ENCODE peak calls at places on chromosomes 16 and 17, in six cellular contexts. L is mammary epithelial cell; J is activated T-cell treated with anti-CD3 and anti-CD28 coated beads for 4 hours; E is T-helper 2 cell; N is stimulated activated naive B cell treated with anti-CD40 and anti-IgM and Interleukin-4, amounts not matched to agents 10 μg/mL and 1 μg/mL and 100 μg/mL, for 72 hours; Z is NCI-H748 treated with DMSO at 0.1 percent for 48 hours. Y is an unnamed sample.

GRCh38 chr17:59366773-59367656 is 35.6 kb downstream of the YPEL2 start:
- DNase-seq in L (no peak), J (no peak), E (no peak), N (no peak), Z (peak; percentile 57), Y (no peak)

GRCh38 chr16:75555213-75555706 is 792 bp downstream of the TMEM231 start:
- DNase-seq in L (peak; percentile 91), J (no peak), E (no peak), N (peak; percentile 44), Z (peak; percentile 48), Y (no peak)

GRCh38 chr16:75108792-75109731 is 7.5 kb downstream of the LDHD start:
- DNase-seq in L (peak; percentile 100), J (peak; percentile 56), E (no peak), N (peak; percentile 59), Z (no peak), Y (peak; percentile 87)

GRCh38 chr17:74953129-74953687 is 17.5 kb downstream of the OTOP3 start:
- DNase-seq in L (no peak), J (no peak), E (no peak), N (no peak), Z (no peak), Y (no peak)

GRCh38 chr17:9696279-9697044 is 51.1 kb downstream of the USP43 start:
- DNase-seq in L (no peak), J (no peak), E (no peak), N (no peak), Z (no peak), Y (no peak)

GRCh38 chr17:67272312-67273050 is 27.5 kb upstream of the HELZ start:
- DNase-seq in L (no peak), J (no peak), E (no peak), N (no peak), Z (no peak), Y (no peak)

GRCh38 chr17:70024253-70024652 is 50.8 kb upstream of the KCNJ16 start:
- DNase-seq in L (no peak), J (no peak), E (no peak), N (no peak), Z (no peak), Y (no peak)

GRCh38 chr17:66779186-66779585 is 55.7 kb upstream of the CACNG5 start:
- DNase-seq in L (no peak), J (no peak), E (no peak), N (no peak), Z (no peak), Y (no peak)

GRCh38 chr17:51461578-51462004 is 201.2 kb downstream of the UTP18 start:
- DNase-seq in L (peak; percentile 24), J (peak; percentile 31), E (peak; percentile 12), N (no peak), Z (peak; percentile 79), Y (no peak)

GRCh38 chr16:5557448-5557847 is 459.9 kb upstream of the EEF2KMT start:
- DNase-seq in L (no peak), J (no peak), E (no peak), N (no peak), Z (no peak), Y (no peak)

GRCh38 chr17:350706-351435 is 1.7 kb downstream of the RPH3AL start:
- DNase-seq in L (peak; percentile 47), J (no peak), E (no peak), N (no peak), Z (no peak), Y (peak; percentile 33)

GRCh38 chr17:31470592-31470991 is 79.1 kb downstream of the RAB11FIP4 start:
- DNase-seq in L (no peak), J (no peak), E (no peak), N (no peak), Z (no peak), Y (no peak)

GRCh38 chr17:16304832-16305231 is 48.4 kb downstream of the CENPV start:
- DNase-seq in L (no peak), J (no peak), E (no peak), N (peak; percentile 21), Z (peak; percentile 27), Y (no peak)

GRCh38 chr16:68235882-68236803 is at the start of gene ESRP2:
- DNase-seq in L (peak; percentile 90), J (no peak), E (peak; percentile 34), N (peak; percentile 38), Z (peak; percentile 37), Y (no peak)

GRCh38 chr17:50170662-50171370 is 5.0 kb downstream of the SGCA start:
- DNase-seq in L (peak; percentile 83), J (no peak), E (no peak), N (no peak), Z (no peak), Y (no peak)

GRCh38 chr16:4795181-4795827 is at the start of gene SMIM22:
- DNase-seq in L (no peak), J (no peak), E (no peak), N (no peak), Z (peak; percentile 41), Y (no peak)

GRCh38 chr16:70611785-70612303 is 34.5 kb upstream of the IL34 start:
- DNase-seq in L (no peak), J (no peak), E (no peak), N (no peak), Z (no peak), Y (no peak)

GRCh38 chr17:34634551-34635160 is 55.3 kb downstream of the TMEM132E start:
- DNase-seq in L (no peak), J (no peak), E (no peak), N (no peak), Z (no peak), Y (no peak)

GRCh38 chr16:46975908-46976470 is 2.5 kb upstream of the DNAJA2 start:
- DNase-seq in L (no peak), J (no peak), E (no peak), N (no peak), Z (no peak), Y (no peak)

GRCh38 chr16:69772560-69773254 is 10.6 kb downstream of the WWP2 start:
- DNase-seq in L (peak; percentile 10), J (no peak), E (no peak), N (peak; percentile 52), Z (no peak), Y (no peak)

GRCh38 chr17:40168262-40168832 is 8.9 kb upstream of the RAPGEFL1 start:
- DNase-seq in L (peak; percentile 49), J (no peak), E (no peak), N (no peak), Z (no peak), Y (peak; percentile 64)

GRCh38 chr17:11122908-11123307 is 118.1 kb upstream of the SHISA6 start:
- DNase-seq in L (no peak), J (no peak), E (no peak), N (no peak), Z (no peak), Y (no peak)

GRCh38 chr16:82990155-82990554 is 363.4 kb downstream of the CDH13 start:
- DNase-seq in L (peak; percentile 36), J (no peak), E (no peak), N (no peak), Z (no peak), Y (no peak)

GRCh38 chr17:49219987-49220386 is 9.5 kb downstream of the ABI3 start:
- DNase-seq in L (no peak), J (no peak), E (no peak), N (no peak), Z (no peak), Y (no peak)

GRCh38 chr16:50747206-50747956 is 5.5 kb downstream of the CYLD start:
- DNase-seq in L (peak; percentile 34), J (no peak), E (no peak), N (no peak), Z (no peak), Y (no peak)

GRCh38 chr17:36652716-36653115 is 51.3 kb downstream of the MRM1 start:
- DNase-seq in L (no peak), J (no peak), E (no peak), N (no peak), Z (no peak), Y (no peak)

GRCh38 chr16:65600629-65601028 is 478.8 kb upstream of the CDH11 start:
- DNase-seq in L (no peak), J (no peak), E (no peak), N (no peak), Z (no peak), Y (no peak)

GRCh38 chr16:52498640-52499039 is 48.3 kb downstream of the TOX3 start:
- DNase-seq in L (no peak), J (no peak), E (no peak), N (no peak), Z (peak; percentile 37), Y (no peak)

GRCh38 chr17:78839173-78839761 is 1.3 kb downstream of the USP36 start:
- DNase-seq in L (peak; percentile 71), J (no peak), E (no peak), N (no peak), Z (no peak), Y (no peak)

GRCh38 chr17:17725853-17726720 is 44.8 kb downstream of the RAI1 start:
- DNase-seq in L (no peak), J (no peak), E (no peak), N (no peak), Z (no peak), Y (no peak)

GRCh38 chr16:79717324-79717848 is 116.8 kb upstream of the MAF start:
- DNase-seq in L (no peak), J (no peak), E (no peak), N (no peak), Z (no peak), Y (no peak)

GRCh38 chr17:82907797-82908261 is 68.0 kb upstream of the ZNF750 start:
- DNase-seq in L (no peak), J (no peak), E (no peak), N (no peak), Z (no peak), Y (no peak)

GRCh38 chr16:3027983-3028715 is 4.3 kb downstream of the THOC6 start:
- DNase-seq in L (peak; percentile 78), J (peak; percentile 83), E (peak; percentile 88), N (peak; percentile 71), Z (peak; percentile 48), Y (no peak)

GRCh38 chr16:85376292-85377095 is 236.6 kb upstream of the GSE1 start:
- DNase-seq in L (no peak), J (no peak), E (no peak), N (no peak), Z (no peak), Y (no peak)

GRCh38 chr16:67525176-67525860 is 3.3 kb upstream of the RIPOR1 start:
- DNase-seq in L (peak; percentile 43), J (no peak), E (no peak), N (no peak), Z (no peak), Y (no peak)

GRCh38 chr16:81779540-81780320 is 639 bp downstream of the PLCG2 start:
- DNase-seq in L (no peak), J (no peak), E (no peak), N (no peak), Z (no peak), Y (no peak)

GRCh38 chr17:31877911-31878702 is 19.1 kb upstream of the COPRS start:
- DNase-seq in L (no peak), J (no peak), E (no peak), N (no peak), Z (no peak), Y (no peak)

GRCh38 chr16:77899416-77899815 is 111.1 kb downstream of the VAT1L start:
- DNase-seq in L (no peak), J (no peak), E (no peak), N (no peak), Z (no peak), Y (no peak)

GRCh38 chr16:397135-397661 is at the start of gene NME4:
- DNase-seq in L (no peak), J (no peak), E (no peak), N (no peak), Z (no peak), Y (no peak)

Y was measured in epithelial cell of proximal tubule.